ENCODE peak calls at places on chromosomes 16 and 17, in four cellular contexts. X, A, P and C are unnamed samples.

GRCh38 chr16:57510016-57510871 is 24.0 kb upstream of the DOK4 start:
- DNase-seq in A (no peak), X (no peak), P (no peak), C (no peak)

GRCh38 chr16:11331967-11332366 is 13.3 kb upstream of the RMI2 start:
- DNase-seq in A (no peak), P (no peak), X (no peak), C (no peak)

GRCh38 chr16:81462683-81463082 is 18.1 kb downstream of the CMIP start:
- DNase-seq in P (no peak), X (no peak), A (no peak), C (no peak)

GRCh38 chr17:71327376-71328059 is 793.3 kb upstream of the SOX9 start:
- DNase-seq in X (no peak), A (no peak), P (no peak), C (no peak)

GRCh38 chr16:82111944-82112343 is 58.1 kb downstream of the MPHOSPH6 start:
- DNase-seq in X (no peak), P (no peak), A (no peak), C (no peak)

GRCh38 chr16:8853150-8853549 is 15.7 kb downstream of the CARHSP1 start:
- DNase-seq in X (no peak), P (no peak), A (no peak), C (no peak)

GRCh38 chr17:51397361-51398127 is 137.2 kb downstream of the UTP18 start:
- DNase-seq in P (no peak), X (no peak), A (no peak), C (no peak)

GRCh38 chr17:35612924-35613521 is 25.9 kb downstream of the AP2B1 start:
- DNase-seq in A (peak; percentile 35), P (no peak), X (peak; percentile 55), C (no peak)

GRCh38 chr17:75344664-75345063 is 55.4 kb upstream of the SLC25A19 start:
- DNase-seq in A (no peak), P (no peak), X (no peak), C (no peak)

GRCh38 chr16:78297066-78297666 is 197.7 kb downstream of the WWOX start:
- DNase-seq in P (no peak), X (no peak), A (no peak), C (no peak)

GRCh38 chr16:58040945-58041627 is 15.5 kb downstream of the MMP15 start:
- DNase-seq in A (no peak), P (no peak), X (no peak), C (no peak)

GRCh38 chr17:78205124-78205775 is 8.8 kb upstream of the BIRC5 start:
- DNase-seq in P (no peak), X (no peak), A (no peak), C (no peak)

GRCh38 chr16:86227801-86228200 is 282.5 kb upstream of the FOXF1 start:
- DNase-seq in A (no peak), P (no peak), X (no peak), C (no peak)

GRCh38 chr16:83305092-83305491 is 502.7 kb upstream of the HSBP1 start:
- DNase-seq in A (no peak), X (no peak), P (no peak), C (no peak)

GRCh38 chr17:12851901-12852435 is 62.7 kb downstream of the ARHGAP44 start:
- DNase-seq in X (no peak), A (no peak), P (no peak), C (no peak)

GRCh38 chr17:17509601-17510425 is 13.6 kb upstream of the RASD1 start:
- DNase-seq in P (no peak), X (no peak), A (no peak), C (no peak)

GRCh38 chr16:78045865-78046581 is 23.7 kb downstream of the CLEC3A start:
- DNase-seq in P (no peak), A (peak; percentile 22), X (peak; percentile 97), C (peak; percentile 6)

GRCh38 chr16:84511821-84512220 is 7.4 kb upstream of the MEAK7 start:
- DNase-seq in P (no peak), X (no peak), A (no peak), C (no peak)

GRCh38 chr16:72939247-72939646 is 108.7 kb downstream of the ZFHX3 start:
- DNase-seq in P (no peak), A (no peak), X (no peak), C (peak; percentile 38)

GRCh38 chr16:20650400-20651159 is 46.9 kb downstream of the ACSM1 start:
- DNase-seq in A (no peak), P (no peak), X (no peak), C (no peak)

GRCh38 chr17:4487820-4488716 is 10.6 kb upstream of the SPNS2 start:
- DNase-seq in P (no peak), A (no peak), X (no peak), C (no peak)

GRCh38 chr17:58630883-58631522 is 60.8 kb downstream of the TEX14 start:
- DNase-seq in P (no peak), A (peak; percentile 62), X (peak; percentile 51), C (no peak)

GRCh38 chr17:13460646-13461045 is 141.1 kb downstream of the HS3ST3A1 start:
- DNase-seq in X (no peak), P (no peak), A (no peak), C (no peak)

GRCh38 chr16:426115-426905 is 861 bp downstream of the RAB11FIP3 start:
- DNase-seq in A (peak; percentile 36), P (no peak), X (peak; percentile 63), C (no peak)

GRCh38 chr17:66542183-66542966 is 240.0 kb downstream of the PRKCA start:
- DNase-seq in A (no peak), P (no peak), X (no peak), C (no peak)

GRCh38 chr17:39014795-39015545 is 47.8 kb upstream of the FBXO47 start:
- DNase-seq in A (no peak), P (no peak), X (no peak), C (no peak)

GRCh38 chr16:2152695-2153506 is 2.7 kb upstream of the TRAF7 start:
- DNase-seq in P (no peak), A (no peak), X (no peak), C (no peak)
- TF ChIP-seq CTCF in P (no peak), A (no peak), X (no peak), C (no peak)

DNA sequence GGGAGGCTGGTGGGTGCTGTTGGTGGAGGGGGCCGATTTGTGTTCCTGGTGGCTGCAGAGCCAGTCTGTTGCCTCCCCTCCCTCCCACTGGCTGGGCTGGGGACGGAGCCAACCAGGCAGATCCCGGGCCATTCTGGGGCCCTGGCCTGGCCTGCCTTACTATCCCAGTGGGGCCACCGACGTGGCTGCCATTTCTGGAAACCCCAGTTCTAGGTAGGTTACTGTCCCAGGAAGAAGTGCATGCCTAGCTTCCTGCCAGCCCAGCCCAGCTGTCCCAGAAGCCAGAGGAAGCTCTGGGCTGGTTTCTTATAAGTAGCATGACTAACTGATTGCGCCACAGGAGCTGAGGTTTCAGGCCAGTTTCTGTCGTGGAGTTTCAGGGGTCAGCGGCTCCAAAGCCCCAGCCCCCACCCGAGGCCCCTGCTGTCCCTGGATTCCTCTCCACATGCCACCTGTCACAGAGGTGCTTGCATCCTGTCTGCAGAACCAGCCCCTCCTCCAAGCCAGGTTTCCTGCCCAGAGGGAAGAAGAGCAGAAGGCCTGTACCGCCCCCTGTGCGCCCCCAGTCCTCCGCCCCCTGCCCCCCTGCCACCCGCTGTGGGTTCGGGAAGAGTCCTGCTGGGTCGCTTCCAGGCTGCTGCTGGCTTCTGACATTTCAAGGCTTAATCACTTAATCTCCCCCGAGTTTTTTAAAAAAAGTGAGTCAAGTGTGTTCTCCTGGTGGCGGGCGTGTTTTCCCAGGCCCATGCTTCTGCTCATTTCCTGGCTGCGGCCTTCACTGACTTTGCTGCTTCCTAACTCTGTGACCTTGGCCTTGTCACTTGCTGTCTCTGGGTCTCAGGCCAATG is 13.2 kb downstream of the IL4R start:
- DNase-seq in X (peak; percentile 88), P (peak; percentile 98), A (peak; percentile 80), C (peak; percentile 51)
- TF ChIP-seq EP300 in X (no peak), P (peak; percentile 93), A (peak; percentile 89), C (no peak)

GRCh38 chr16:27258241-27258734 is 10.3 kb downstream of the NSMCE1 start:
- DNase-seq in X (no peak), P (peak; percentile 66), A (no peak), C (no peak)
- H3K27ac ChIP-seq in X (no peak overlapping the region), P (peak overlapping the region; percentile 86), A (no peak overlapping the region), C (peak overlapping the region; percentile 75)

DNA sequence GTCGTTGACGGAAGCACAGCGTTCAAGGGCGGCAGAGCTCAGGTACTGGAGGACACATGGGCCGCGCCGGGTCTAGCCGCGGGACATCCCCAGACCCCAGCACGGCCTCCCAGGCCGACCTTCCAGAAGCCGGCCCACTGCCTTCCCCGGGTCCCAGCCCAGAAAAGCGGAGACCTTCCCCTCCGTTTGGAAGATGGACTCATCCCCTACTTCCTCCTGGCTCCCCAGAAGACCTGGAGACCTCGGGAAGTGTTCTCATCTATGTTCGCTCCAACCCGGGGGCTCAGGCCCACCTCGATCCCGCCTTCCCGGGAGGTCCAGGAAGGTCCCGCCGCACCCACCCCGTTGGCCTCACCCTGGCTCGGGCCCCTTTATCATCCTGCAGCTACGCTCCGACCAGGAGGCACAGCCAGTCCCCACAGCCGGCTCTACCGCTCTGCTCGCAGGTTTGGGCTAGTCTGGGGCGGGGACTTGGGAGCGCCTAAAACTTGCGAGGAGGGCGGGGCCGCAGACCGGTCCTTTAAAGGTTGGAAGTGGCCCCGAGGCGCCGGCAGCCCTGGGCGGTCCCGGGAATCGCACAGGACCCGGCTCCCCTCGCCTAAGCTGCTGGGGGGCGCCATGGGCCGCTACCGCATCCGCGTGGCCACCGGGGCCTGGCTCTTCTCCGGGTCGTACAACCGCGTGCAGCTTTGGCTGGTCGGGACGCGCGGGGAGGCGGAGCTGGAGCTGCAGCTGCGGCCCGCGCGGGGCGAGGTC is at the start of gene ALOX12:
- DNase-seq in P (no peak), X (peak; percentile 77), A (no peak), C (no peak)
- TF ChIP-seq CTCF in P (no peak), X (no peak), A (no peak), C (no peak)

GRCh38 chr17:80673152-80673920 is 128.7 kb downstream of the RPTOR start:
- DNase-seq in X (no peak), P (no peak), A (no peak), C (no peak)
- TF ChIP-seq EP300 in X (no peak), P (no peak), A (no peak), C (no peak)

GRCh38 chr16:16015849-16016248 is 66.4 kb downstream of the ABCC1 start:
- DNase-seq in X (no peak), P (no peak), A (no peak), C (no peak)
- H3K27ac ChIP-seq in X (no peak overlapping the region), P (peak overlapping the region; percentile 84), A (no peak overlapping the region), C (no peak overlapping the region)

GRCh38 chr16:50520451-50521245 is 27.5 kb upstream of the NKD1 start:
- DNase-seq in X (no peak), A (no peak), P (peak; percentile 47), C (no peak)
- TF ChIP-seq CTCF in X (no peak), A (no peak), P (no peak), C (no peak)